ENCODE peak calls at places on chromosome 15, in four cellular contexts. One of them, this sample, is unnamed.
A peak's percentile ranks its signal among the peaks of the same experiment; 100 is the strongest.

GRCh38 chr15:62742409-62743171 is 300.0 kb upstream of the TPM1 start:
- DNase-seq in K562: peak; percentile 63
- DNase-seq in HepG2: peak; percentile 42
- DNase-seq in GM12878: no peak
- DNase-seq in this sample: peak; percentile 54

GRCh38 chr15:70486451-70487379 is 276.6 kb downstream of the UACA start:
- DNase-seq in GM12878: peak; percentile 91
- DNase-seq in K562: no peak
- DNase-seq in HepG2: no peak
- DNase-seq in this sample: no peak

GRCh38 chr15:57171414-57171813 is 204.9 kb upstream of the CGNL1 start:
- DNase-seq in K562: no peak
- DNase-seq in HepG2: no peak
- DNase-seq in GM12878: no peak
- DNase-seq in this sample: no peak

GRCh38 chr15:66995257-66995656 is 70.1 kb upstream of the SMAD3 start:
- DNase-seq in K562: no peak
- DNase-seq in HepG2: no peak
- DNase-seq in GM12878: no peak
- DNase-seq in this sample: no peak

GRCh38 chr15:60660290-60661051 is 181.5 kb upstream of the ICE2 start:
- DNase-seq in HepG2: no peak
- DNase-seq in GM12878: no peak
- DNase-seq in K562: no peak
- DNase-seq in this sample: no peak

GRCh38 chr15:71151061-71151460 is 35.8 kb downstream of the THSD4 start:
- DNase-seq in HepG2: no peak
- DNase-seq in GM12878: no peak
- DNase-seq in K562: no peak
- DNase-seq in this sample: no peak

GRCh38 chr15:76161153-76162049 is 101.6 kb downstream of the TMEM266 start:
- DNase-seq in HepG2: no peak
- DNase-seq in K562: no peak
- DNase-seq in GM12878: no peak
- DNase-seq in this sample: no peak

GRCh38 chr15:65633752-65634151 is 12.0 kb downstream of the SLC24A1 start:
- DNase-seq in GM12878: no peak
- DNase-seq in HepG2: no peak
- DNase-seq in K562: no peak
- DNase-seq in this sample: no peak

GRCh38 chr15:64851503-64851840 is 9.8 kb downstream of the PLEKHO2 start:
- DNase-seq in HepG2: no peak
- DNase-seq in K562: no peak
- DNase-seq in GM12878: no peak
- DNase-seq in this sample: no peak

GRCh38 chr15:87710406-87710805 is 546.1 kb downstream of the NTRK3 start:
- DNase-seq in HepG2: no peak
- DNase-seq in K562: no peak
- DNase-seq in GM12878: no peak
- DNase-seq in this sample: no peak

DNA sequence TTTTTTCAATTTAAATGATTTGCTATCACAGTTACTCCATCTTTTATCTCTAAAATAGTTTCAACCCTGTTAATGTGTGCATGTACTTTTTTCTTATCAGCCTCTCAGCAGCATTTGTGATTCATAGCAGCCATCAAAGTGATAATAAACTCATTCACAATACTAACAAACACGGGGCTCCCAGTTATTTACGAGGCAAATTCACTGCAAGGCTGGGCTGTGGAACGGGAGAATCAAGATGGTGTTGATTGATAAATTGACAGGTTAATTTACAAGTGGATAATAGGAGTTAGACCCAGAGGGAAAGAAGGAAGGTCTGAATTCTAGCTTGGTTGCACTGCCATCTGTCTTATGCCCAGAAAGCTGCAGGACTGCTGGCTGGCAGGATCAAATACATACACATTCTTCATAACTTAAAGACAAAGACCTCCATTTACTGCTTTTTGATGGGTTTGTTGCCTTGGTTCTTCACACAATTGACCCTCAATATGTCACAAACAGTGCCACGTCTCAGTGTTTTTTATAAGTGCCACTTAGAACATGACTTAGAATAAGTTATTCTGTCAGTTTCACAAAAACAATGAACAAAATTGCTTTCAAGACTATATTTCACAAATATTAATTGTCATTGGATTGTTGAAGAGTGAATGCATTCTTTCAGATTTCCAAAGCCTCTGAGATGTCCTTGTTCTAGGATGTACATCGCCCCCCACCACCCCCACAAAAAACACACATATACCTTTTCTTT is 562.8 kb downstream of the NR2F2 start:
- DNase-seq in HepG2: no peak
- DNase-seq in GM12878: no peak
- DNase-seq in K562: no peak
- DNase-seq in this sample: peak; percentile 57
- TF ChIP-seq TARDBP in HepG2: no peak
- TF ChIP-seq TARDBP in GM12878: no peak
- TF ChIP-seq TARDBP in K562: no peak
- TF ChIP-seq TARDBP in this sample: no peak

GRCh38 chr15:82536409-82537350 is 3.6 kb downstream of the RPS17 start:
- DNase-seq in K562: no peak
- DNase-seq in HepG2: no peak
- DNase-seq in GM12878: no peak
- DNase-seq in this sample: no peak
- TF ChIP-seq TARDBP in K562: no peak
- TF ChIP-seq TARDBP in HepG2: no peak
- TF ChIP-seq TARDBP in GM12878: no peak
- TF ChIP-seq TARDBP in this sample: no peak

DNA sequence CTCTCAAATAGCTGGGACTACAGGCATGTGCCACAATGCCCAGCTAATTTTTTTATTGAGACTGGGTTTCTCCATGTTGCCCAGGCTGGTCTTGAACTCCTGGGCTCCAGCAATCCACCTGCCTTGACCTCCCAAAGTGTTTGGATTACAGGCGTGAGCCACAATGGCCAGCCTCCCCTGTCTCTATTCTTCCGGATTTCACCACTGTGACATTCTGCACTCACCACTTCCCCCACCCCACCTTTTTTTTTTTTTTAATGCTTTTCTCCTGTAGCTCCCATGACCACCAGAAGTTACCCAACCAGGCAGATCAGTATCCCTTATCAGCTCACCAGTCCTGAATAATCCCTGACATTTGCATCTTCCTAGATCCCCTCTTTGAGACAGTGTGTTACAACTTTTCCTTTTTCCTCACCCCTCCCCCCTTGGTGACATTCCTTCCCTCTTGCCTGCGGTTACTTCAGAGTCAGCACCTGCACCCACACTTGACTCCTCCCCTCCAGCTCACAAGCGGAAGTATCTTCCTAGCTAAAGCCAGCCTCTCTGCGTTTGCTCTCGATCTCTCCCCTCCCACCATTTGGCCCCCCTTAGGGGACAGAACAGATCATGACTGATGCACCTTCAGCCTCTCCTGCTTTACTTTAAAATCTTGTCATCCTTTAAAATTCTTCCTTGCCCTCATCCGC is 13.5 kb upstream of the ZNF592 start:
- DNase-seq in GM12878: peak; percentile 94
- DNase-seq in HepG2: peak; percentile 56
- DNase-seq in K562: peak; percentile 80
- DNase-seq in this sample: peak; percentile 50
- TF ChIP-seq TARDBP in GM12878: no peak
- TF ChIP-seq TARDBP in HepG2: no peak
- TF ChIP-seq TARDBP in K562: no peak
- TF ChIP-seq TARDBP in this sample: no peak

DNA sequence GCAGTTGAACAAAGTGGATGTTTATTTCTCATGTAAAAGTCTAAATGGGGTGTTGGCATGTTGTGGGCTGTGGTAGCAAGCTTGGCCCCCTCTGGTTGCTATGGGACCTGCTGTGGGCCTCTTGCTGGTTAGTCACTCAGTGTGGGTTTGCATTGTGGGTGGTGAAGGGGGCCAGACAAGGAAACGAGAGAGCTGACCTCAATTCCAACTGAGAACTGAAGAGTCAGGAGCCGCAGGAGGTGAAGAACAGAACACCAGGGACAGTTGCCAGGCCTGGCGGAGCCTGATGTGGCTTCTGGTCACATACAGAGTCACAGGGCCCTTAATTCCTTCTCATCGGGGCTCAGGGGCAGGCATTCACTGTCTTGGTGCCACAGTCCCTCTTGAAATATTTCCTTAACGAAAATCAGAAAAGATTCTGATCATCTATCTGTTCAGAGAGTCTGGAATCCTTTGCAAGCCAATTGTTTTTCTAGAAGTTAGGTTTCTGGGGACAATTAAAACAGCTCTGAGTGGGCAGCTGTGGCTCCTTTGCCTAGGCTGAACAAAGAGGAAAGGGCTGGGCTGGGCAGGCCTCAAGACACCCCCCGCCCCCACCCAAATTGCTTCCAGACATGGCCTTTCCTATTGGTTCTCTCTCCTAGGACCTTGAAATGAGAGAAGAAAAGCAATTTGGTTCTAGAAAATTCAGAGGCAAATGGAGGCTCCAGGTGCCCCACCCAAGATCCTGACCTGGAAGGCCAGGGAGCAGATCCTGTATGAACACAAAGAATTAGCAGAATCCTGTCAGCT is 2.1 kb upstream of the ADPGK start:
- DNase-seq in HepG2: no peak
- DNase-seq in K562: no peak
- DNase-seq in GM12878: no peak
- DNase-seq in this sample: no peak
- TF ChIP-seq TARDBP in HepG2: no peak
- TF ChIP-seq TARDBP in K562: no peak
- TF ChIP-seq TARDBP in GM12878: no peak
- TF ChIP-seq TARDBP in this sample: no peak

GRCh38 chr15:78178056-78178455 is 28.9 kb downstream of the IDH3A start:
- DNase-seq in K562: no peak
- DNase-seq in HepG2: no peak
- DNase-seq in GM12878: no peak
- DNase-seq in this sample: no peak

GRCh38 chr15:78175333-78175732 is 26.2 kb downstream of the IDH3A start:
- DNase-seq in GM12878: no peak
- DNase-seq in K562: no peak
- DNase-seq in HepG2: no peak
- DNase-seq in this sample: no peak

GRCh38 chr15:78179906-78180305 is 30.7 kb downstream of the IDH3A start:
- DNase-seq in GM12878: no peak
- DNase-seq in K562: no peak
- DNase-seq in HepG2: no peak
- DNase-seq in this sample: no peak

GRCh38 chr15:78179286-78179840 is 30.2 kb downstream of the IDH3A start:
- DNase-seq in GM12878: no peak
- DNase-seq in K562: no peak
- DNase-seq in HepG2: no peak
- DNase-seq in this sample: no peak

DNA sequence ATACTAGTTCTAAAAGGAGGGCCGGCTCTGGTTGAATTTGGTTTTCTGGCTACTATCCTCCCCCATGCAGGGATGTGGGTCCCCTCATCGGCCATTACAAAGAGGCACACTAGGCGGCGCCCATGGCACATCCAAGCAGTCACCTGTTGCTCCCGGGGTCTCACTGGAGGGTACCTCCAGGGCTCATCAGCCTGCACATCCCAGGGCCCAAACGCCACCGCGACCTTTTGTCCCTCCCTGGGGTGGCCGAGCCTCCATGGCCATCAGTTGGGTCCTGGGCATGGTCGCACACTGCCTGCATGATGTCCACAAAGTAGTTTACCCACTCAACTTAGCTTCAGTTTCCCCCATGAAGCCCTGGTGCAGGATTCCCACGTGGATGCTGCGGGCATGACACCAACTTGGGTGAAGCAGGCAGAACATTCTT is 28.3 kb downstream of the IDH3A start:
- DNase-seq in K562: peak; percentile 72
- DNase-seq in GM12878: no peak
- DNase-seq in HepG2: peak; percentile 30
- DNase-seq in this sample: peak; percentile 79
- TF ChIP-seq TARDBP in K562: no peak
- TF ChIP-seq TARDBP in GM12878: no peak
- TF ChIP-seq TARDBP in HepG2: no peak
- TF ChIP-seq TARDBP in this sample: no peak

GRCh38 chr15:92929002-92929401 is 28.9 kb downstream of the CHD2 start:
- DNase-seq in HepG2: no peak
- DNase-seq in GM12878: no peak
- DNase-seq in K562: no peak
- DNase-seq in this sample: no peak

GRCh38 chr15:92928351-92928750 is 28.2 kb downstream of the CHD2 start:
- DNase-seq in GM12878: no peak
- DNase-seq in HepG2: no peak
- DNase-seq in K562: no peak
- DNase-seq in this sample: no peak

GRCh38 chr15:92932946-92933649 is 33.0 kb downstream of the CHD2 start:
- DNase-seq in GM12878: no peak
- DNase-seq in K562: no peak
- DNase-seq in HepG2: peak; percentile 63
- DNase-seq in this sample: no peak

GRCh38 chr15:92930061-92930460 is 29.9 kb downstream of the CHD2 start:
- DNase-seq in GM12878: no peak
- DNase-seq in K562: no peak
- DNase-seq in HepG2: no peak
- DNase-seq in this sample: no peak

GRCh38 chr15:92930776-92931175 is 30.7 kb downstream of the CHD2 start:
- DNase-seq in GM12878: no peak
- DNase-seq in HepG2: no peak
- DNase-seq in K562: no peak
- DNase-seq in this sample: no peak
- TF ChIP-seq TARDBP in GM12878: no peak
- TF ChIP-seq TARDBP in HepG2: no peak
- TF ChIP-seq TARDBP in K562: no peak
- TF ChIP-seq TARDBP in this sample: no peak